ENCODE peak calls at places on chromosomes 13 and 19, in six cellular contexts. One of them, this sample, is unnamed.

GRCh38 chr19:38252935-38253691 is 3.1 kb downstream of the PPP1R14A start:
- DNase-seq in GM12878: no peak
- DNase-seq in H1: no peak
- DNase-seq in GM12892: no peak
- DNase-seq in HepG2: no peak
- DNase-seq in K562: peak; percentile 9
- DNase-seq in this sample: no peak

GRCh38 chr13:112972867-112973576 is 4.0 kb downstream of the MCF2L start:
- DNase-seq in GM12878: no peak
- DNase-seq in GM12892: no peak
- DNase-seq in HepG2: no peak
- DNase-seq in H1: no peak
- DNase-seq in K562: no peak
- DNase-seq in this sample: no peak

GRCh38 chr19:12675377-12675776 is 6.3 kb downstream of the DHPS start:
- DNase-seq in K562: no peak
- DNase-seq in GM12878: no peak
- DNase-seq in H1: no peak
- DNase-seq in HepG2: no peak
- DNase-seq in GM12892: no peak
- DNase-seq in this sample: no peak

GRCh38 chr19:12946092-12946845 is 607 bp downstream of the RAD23A start:
- DNase-seq in H1: peak; percentile 89
- DNase-seq in GM12892: peak; percentile 54
- DNase-seq in HepG2: peak; percentile 71
- DNase-seq in K562: peak; percentile 91
- DNase-seq in GM12878: no peak
- DNase-seq in this sample: peak; percentile 55

GRCh38 chr13:37492741-37493514 is 105.6 kb downstream of the POSTN start:
- DNase-seq in H1: no peak
- DNase-seq in K562: no peak
- DNase-seq in GM12892: no peak
- DNase-seq in HepG2: no peak
- DNase-seq in GM12878: no peak
- DNase-seq in this sample: no peak

GRCh38 chr13:26601669-26602068 is 44.2 kb downstream of the WASF3 start:
- DNase-seq in H1: no peak
- DNase-seq in GM12878: peak; percentile 15
- DNase-seq in HepG2: no peak
- DNase-seq in GM12892: no peak
- DNase-seq in K562: no peak
- DNase-seq in this sample: no peak

GRCh38 chr13:44305845-44306244 is 67.8 kb upstream of the SERP2 start:
- DNase-seq in GM12892: no peak
- DNase-seq in GM12878: no peak
- DNase-seq in K562: no peak
- DNase-seq in H1: no peak
- DNase-seq in HepG2: no peak
- DNase-seq in this sample: no peak

GRCh38 chr19:33698576-33699435 is 77.1 kb downstream of the CHST8 start:
- DNase-seq in HepG2: no peak
- DNase-seq in GM12878: no peak
- DNase-seq in H1: no peak
- DNase-seq in GM12892: no peak
- DNase-seq in K562: no peak
- DNase-seq in this sample: no peak

GRCh38 chr19:10191347-10191746 is 3.4 kb downstream of the DNMT1 start:
- DNase-seq in HepG2: peak; percentile 91
- DNase-seq in GM12878: no peak
- DNase-seq in GM12892: no peak
- DNase-seq in K562: no peak
- DNase-seq in H1: no peak
- DNase-seq in this sample: no peak

GRCh38 chr19:40693150-40693788 is 2.8 kb upstream of the NUMBL start:
- DNase-seq in K562: no peak
- DNase-seq in HepG2: no peak
- DNase-seq in H1: no peak
- DNase-seq in GM12878: no peak
- DNase-seq in GM12892: no peak
- DNase-seq in this sample: no peak

GRCh38 chr19:52963229-52963760 is 614 bp upstream of the ZNF816 start:
- DNase-seq in GM12878: no peak
- DNase-seq in H1: peak; percentile 66
- DNase-seq in GM12892: no peak
- DNase-seq in K562: no peak
- DNase-seq in HepG2: peak; percentile 2
- DNase-seq in this sample: no peak

GRCh38 chr13:19670147-19670546 is 36.7 kb downstream of the MPHOSPH8 start:
- DNase-seq in H1: no peak
- DNase-seq in HepG2: no peak
- DNase-seq in GM12878: no peak
- DNase-seq in K562: no peak
- DNase-seq in GM12892: no peak
- DNase-seq in this sample: no peak

GRCh38 chr19:27758626-27759505 is 1454.1 kb downstream of the UQCRFS1 start:
- DNase-seq in GM12892: no peak
- DNase-seq in H1: no peak
- DNase-seq in K562: no peak
- DNase-seq in HepG2: no peak
- DNase-seq in GM12878: no peak
- DNase-seq in this sample: no peak

GRCh38 chr13:40149611-40150283 is 494.3 kb downstream of the COG6 start:
- DNase-seq in H1: no peak
- DNase-seq in K562: no peak
- DNase-seq in GM12892: no peak
- DNase-seq in GM12878: no peak
- DNase-seq in HepG2: no peak
- DNase-seq in this sample: no peak

GRCh38 chr13:98386632-98387031 is 190.3 kb downstream of the STK24 start:
- DNase-seq in GM12878: no peak
- DNase-seq in HepG2: no peak
- DNase-seq in K562: no peak
- DNase-seq in H1: no peak
- DNase-seq in GM12892: no peak
- DNase-seq in this sample: no peak

GRCh38 chr19:39031368-39032163 is 783 bp downstream of the FBXO27 start:
- DNase-seq in H1: peak; percentile 99
- DNase-seq in GM12892: peak; percentile 78
- DNase-seq in GM12878: peak; percentile 60
- DNase-seq in K562: peak; percentile 97
- DNase-seq in HepG2: no peak
- DNase-seq in this sample: peak; percentile 71

GRCh38 chr13:79918620-79919019 is 422.3 kb downstream of the SPRY2 start:
- DNase-seq in GM12878: no peak
- DNase-seq in H1: no peak
- DNase-seq in HepG2: no peak
- DNase-seq in GM12892: no peak
- DNase-seq in K562: no peak
- DNase-seq in this sample: no peak

DNA sequence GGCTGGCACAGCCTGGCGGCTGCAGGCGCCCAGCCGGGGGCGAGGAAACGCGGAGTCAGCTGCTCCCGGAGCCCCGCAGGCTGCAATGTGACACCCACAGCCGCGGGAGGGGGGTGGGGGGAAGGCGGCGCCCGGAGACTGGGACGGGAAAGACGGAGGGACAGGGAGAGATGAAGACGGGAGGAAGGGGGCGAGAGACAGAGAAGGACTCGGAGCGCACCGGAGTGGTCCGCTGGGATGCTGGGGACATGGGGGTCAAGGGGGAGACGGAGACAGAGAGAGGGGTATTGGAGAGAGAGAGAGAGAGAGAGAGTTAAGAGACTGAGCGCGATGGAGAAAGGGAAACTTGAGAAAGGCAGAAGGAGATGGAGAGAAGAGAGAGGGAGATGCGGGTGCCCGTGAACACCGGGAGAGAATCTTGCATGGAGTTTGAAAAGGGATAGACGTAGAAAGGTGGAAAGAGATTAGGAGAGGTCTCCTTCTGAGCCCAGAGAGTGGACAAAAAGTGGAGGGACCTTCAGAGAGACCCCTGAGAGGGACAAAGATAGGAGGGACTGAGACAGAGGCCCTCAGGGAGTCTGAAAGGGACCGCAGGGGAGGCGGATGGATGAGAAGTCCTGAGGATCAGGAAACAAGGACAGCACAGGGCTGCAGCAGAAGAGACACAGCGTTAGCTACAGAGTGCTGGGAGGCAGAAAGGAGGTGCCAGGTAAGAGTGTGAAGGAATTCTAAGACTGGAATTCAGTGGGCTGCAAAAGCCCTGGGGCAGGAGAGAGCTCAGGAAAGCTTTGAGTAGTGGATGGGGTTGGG is 1.0 kb downstream of the SCN1B start:
- DNase-seq in GM12892: no peak
- DNase-seq in K562: peak; percentile 66
- DNase-seq in HepG2: no peak
- DNase-seq in H1: peak; percentile 70
- DNase-seq in GM12878: no peak
- DNase-seq in this sample: no peak
- TF ChIP-seq POLR2A in GM12892: no peak
- TF ChIP-seq POLR2A in K562: no peak
- TF ChIP-seq POLR2A in HepG2: no peak
- TF ChIP-seq POLR2A in H1: no peak
- TF ChIP-seq POLR2A in GM12878: no peak
- TF ChIP-seq POLR2A in this sample: no peak

GRCh38 chr13:74641586-74641985 is 507.4 kb upstream of the KLF12 start:
- DNase-seq in HepG2: no peak
- DNase-seq in GM12892: no peak
- DNase-seq in GM12878: no peak
- DNase-seq in H1: no peak
- DNase-seq in K562: no peak
- DNase-seq in this sample: no peak
- TF ChIP-seq TAF1 in HepG2: no peak
- TF ChIP-seq TAF1 in GM12892: no peak
- TF ChIP-seq TAF1 in GM12878: no peak
- TF ChIP-seq TAF1 in H1: no peak
- TF ChIP-seq TAF1 in K562: no peak
- TF ChIP-seq TAF1 in this sample: no peak

DNA sequence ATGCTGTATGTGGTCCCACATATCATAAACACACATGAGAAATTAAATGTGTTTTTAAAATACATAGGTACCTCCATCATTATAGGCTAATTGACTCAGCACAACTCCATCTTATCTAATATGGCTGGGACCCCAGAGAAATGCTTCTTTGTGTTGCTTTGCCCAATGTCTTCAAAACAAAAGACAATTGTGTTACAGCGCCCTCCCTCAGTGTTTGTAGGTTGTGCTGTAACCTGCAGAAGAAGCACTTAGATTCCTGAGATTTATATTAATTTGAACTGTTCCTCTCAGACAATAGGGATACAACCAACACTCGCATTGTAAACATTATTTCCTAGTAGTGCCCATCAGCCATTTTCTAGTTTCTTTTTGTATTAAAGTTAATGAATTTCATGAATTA is 303.4 kb downstream of the MZT1 start:
- DNase-seq in K562: no peak
- DNase-seq in HepG2: no peak
- DNase-seq in H1: no peak
- DNase-seq in GM12892: no peak
- DNase-seq in GM12878: no peak
- DNase-seq in this sample: no peak
- TF ChIP-seq POLR2A in K562: no peak
- TF ChIP-seq POLR2A in HepG2: no peak
- TF ChIP-seq POLR2A in H1: no peak
- TF ChIP-seq POLR2A in GM12892: no peak
- TF ChIP-seq POLR2A in GM12878: no peak
- TF ChIP-seq POLR2A in this sample: no peak

DNA sequence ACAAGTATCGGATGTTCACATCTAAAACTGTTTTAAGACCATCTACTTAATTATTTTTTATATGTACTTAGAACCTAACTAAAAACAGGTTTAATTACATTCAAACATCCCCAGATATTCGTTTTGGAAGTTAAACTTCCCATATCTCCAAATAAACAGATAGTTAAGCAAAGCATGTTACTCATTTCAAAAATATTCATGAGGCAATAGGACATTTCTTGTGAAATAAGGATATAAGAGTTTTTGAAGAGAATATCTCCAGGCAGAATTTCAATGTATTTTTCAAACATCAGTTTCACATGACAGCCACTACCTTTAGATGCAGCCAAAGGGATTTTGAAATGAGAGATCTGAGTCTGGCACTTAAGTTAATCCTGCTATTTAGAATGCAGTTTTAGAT is 697.5 kb downstream of the SLITRK1 start:
- DNase-seq in GM12892: no peak
- DNase-seq in HepG2: no peak
- DNase-seq in H1: no peak
- DNase-seq in GM12878: no peak
- DNase-seq in K562: no peak
- DNase-seq in this sample: no peak
- TF ChIP-seq TAF1 in GM12892: no peak
- TF ChIP-seq TAF1 in HepG2: no peak
- TF ChIP-seq TAF1 in H1: no peak
- TF ChIP-seq TAF1 in GM12878: no peak
- TF ChIP-seq TAF1 in K562: no peak
- TF ChIP-seq TAF1 in this sample: no peak

This sample was measured in GM12891.